ENCODE peak calls at places on chromosomes 4 and X, in five cellular contexts. F, B, X, R and Y are unnamed samples.

GRCh38 chrX:9466115-9466495 is 1.2 kb downstream of the TBL1X start:
- DNase-seq in F (peak; percentile 32), B (peak; percentile 29), X (peak; percentile 42), R (peak; percentile 50), Y (no peak)

GRCh38 chrX:49862093-49862492 is 17.2 kb upstream of the USP27X start:
- DNase-seq in F (no peak), B (no peak), X (no peak), R (no peak), Y (no peak)

GRCh38 chr4:99816611-99817309 is at the start of gene DAPP1:
- DNase-seq in F (peak; percentile 80), B (peak; percentile 83), X (peak; percentile 17), R (no peak), Y (no peak)

GRCh38 chr4:183906736-183907651 is 1.9 kb downstream of the STOX2 start:
- DNase-seq in F (no peak), B (peak; percentile 15), X (no peak), R (peak; percentile 33), Y (no peak)

GRCh38 chrX:13699183-13699826 is 10.4 kb downstream of the RAB9A start:
- DNase-seq in F (no peak), B (peak; percentile 30), X (no peak), R (no peak), Y (no peak)

GRCh38 chr4:23060776-23061175 is 368.0 kb downstream of the GBA3 start:
- DNase-seq in F (no peak), B (no peak), X (no peak), R (no peak), Y (no peak)

GRCh38 chrX:56802428-56802827 is 73.4 kb downstream of the NBDY start:
- DNase-seq in F (no peak), B (no peak), X (no peak), R (no peak), Y (no peak)

GRCh38 chr4:81521708-81522107 is 50.0 kb upstream of the RASGEF1B start:
- DNase-seq in F (no peak), B (no peak), X (no peak), R (no peak), Y (no peak)

GRCh38 chrX:103467156-103467555 is 52.1 kb downstream of the RAB40A start:
- DNase-seq in F (no peak), B (no peak), X (no peak), R (no peak), Y (no peak)

GRCh38 chrX:138128025-138128671 is 562.2 kb downstream of the ZIC3 start:
- DNase-seq in F (peak; percentile 9), B (peak; percentile 1), X (no peak), R (no peak), Y (no peak)

GRCh38 chr4:25043548-25043947 is 12.8 kb upstream of the LGI2 start:
- DNase-seq in F (no peak), B (no peak), X (no peak), R (no peak), Y (no peak)

GRCh38 chr4:68297137-68297536 is 51.6 kb upstream of the TMPRSS11B start:
- DNase-seq in F (no peak), B (no peak), X (no peak), R (no peak), Y (no peak)

GRCh38 chr4:126790633-126791032 is 842.1 kb upstream of the INTU start:
- DNase-seq in F (no peak), B (no peak), X (no peak), R (no peak), Y (no peak)

GRCh38 chr4:121252224-121252806 is 88.2 kb upstream of the TNIP3 start:
- DNase-seq in F (peak; percentile 58), B (no peak), X (peak; percentile 32), R (peak; percentile 45), Y (peak; percentile 21)

GRCh38 chr4:2753444-2753843 is 2.7 kb downstream of the TNIP2 start:
- DNase-seq in F (no peak), B (no peak), X (no peak), R (no peak), Y (no peak)

GRCh38 chr4:2754848-2755820 is 1.0 kb downstream of the TNIP2 start:
- DNase-seq in F (no peak), B (no peak), X (no peak), R (no peak), Y (no peak)

GRCh38 chr4:2756691-2757350 is 685 bp upstream of the TNIP2 start:
- DNase-seq in F (no peak), B (no peak), X (no peak), R (no peak), Y (no peak)

GRCh38 chr4:2757426-2757825 is 1.3 kb upstream of the TNIP2 start:
- DNase-seq in F (no peak), B (no peak), X (no peak), R (no peak), Y (no peak)

DNA sequence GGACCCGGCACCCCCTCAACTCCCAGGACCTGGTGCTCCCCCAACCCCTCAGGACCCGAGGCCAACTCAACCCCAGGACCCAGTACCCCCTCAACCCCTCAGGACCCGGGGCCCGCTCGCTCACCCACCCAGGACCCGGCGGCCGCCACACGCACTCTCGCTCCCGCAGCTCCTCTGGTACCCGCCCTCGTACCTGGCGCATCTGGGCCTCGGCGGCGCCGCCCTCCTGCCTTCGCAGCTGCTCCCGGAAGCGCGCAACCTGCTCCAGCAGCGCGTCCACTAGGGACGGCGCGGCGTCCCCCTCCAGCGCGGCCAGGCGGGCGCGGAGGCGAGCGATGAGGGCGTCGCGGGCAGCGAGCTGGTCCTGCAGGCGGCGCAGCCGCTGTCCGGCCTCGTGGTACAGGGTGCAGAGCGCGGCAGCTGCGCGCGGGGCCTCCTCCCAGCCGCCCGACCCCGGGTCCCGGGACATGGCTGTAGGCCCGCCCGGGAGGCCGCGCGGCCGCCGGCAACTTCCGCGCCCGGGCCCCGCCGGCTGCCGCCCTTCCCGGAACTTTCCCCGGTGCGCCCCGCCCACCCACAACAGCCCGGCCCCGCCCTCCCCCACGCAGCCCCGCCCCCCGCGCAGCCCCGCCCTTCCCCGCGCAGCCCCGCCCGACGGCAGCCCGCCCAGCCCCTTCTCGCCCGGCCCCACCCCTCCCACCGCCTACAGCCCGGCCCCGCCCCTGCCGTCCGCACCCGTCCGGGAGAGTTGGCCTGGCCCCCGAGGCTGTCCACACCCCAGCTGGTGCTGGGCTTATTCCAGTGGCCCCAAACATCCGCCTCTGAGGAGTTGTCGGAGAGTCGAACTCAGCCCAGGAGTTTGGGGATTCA is at the start of gene TNIP2:
- DNase-seq in F (peak; percentile 78), B (peak; percentile 83), X (peak; percentile 90), R (peak; percentile 93), Y (no peak)
- TF ChIP-seq CTCF in F (no peak), B (no peak), X (peak; percentile 65), R (peak; percentile 30), Y (peak; percentile 8)

DNA sequence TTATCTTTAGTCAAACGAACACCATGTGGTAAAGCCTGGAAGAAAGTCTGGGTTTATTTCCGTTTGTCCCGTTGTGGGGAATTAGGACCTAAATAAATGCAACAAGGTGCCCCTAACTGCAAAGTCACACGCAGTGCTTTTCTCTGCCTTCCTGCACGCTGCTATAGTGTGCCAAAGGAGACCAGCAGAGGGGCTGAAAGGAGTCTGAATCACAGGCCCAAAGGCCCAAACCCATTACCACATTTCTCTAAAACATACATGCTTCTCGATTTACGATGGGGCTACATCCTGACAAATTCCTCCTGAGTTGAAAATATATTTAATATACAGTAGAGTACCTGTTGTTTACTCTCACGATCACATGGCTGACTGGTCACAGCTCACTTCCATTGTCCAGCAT is 4.5 kb downstream of the VEGFC start:
- DNase-seq in F (no peak), B (no peak), X (no peak), R (no peak), Y (no peak)
- H3K4me3 ChIP-seq in F (no peak overlapping the region), B (no peak overlapping the region), X (peak overlapping the region; percentile 85), R (no peak overlapping the region), Y (no peak overlapping the region)

DNA sequence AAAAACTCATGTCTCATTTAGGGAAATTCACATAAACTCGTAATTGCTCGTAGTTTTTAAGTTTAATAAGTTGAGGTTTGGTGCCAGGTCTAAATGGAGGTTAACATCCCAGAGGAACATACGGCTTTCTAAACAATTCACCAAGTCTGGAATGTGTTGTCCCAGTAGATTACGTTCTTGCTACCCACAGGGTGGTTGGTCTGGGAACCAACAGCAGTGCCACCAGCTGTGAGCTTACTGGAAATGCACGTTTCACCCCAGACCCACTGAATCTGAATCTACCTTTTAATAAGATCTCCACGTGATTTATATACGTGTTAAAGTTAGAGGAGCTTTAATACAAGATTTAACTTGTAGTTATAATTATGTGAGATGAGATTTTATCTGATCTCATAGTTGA is 134.3 kb downstream of the BMPR1B start:
- DNase-seq in F (no peak), B (no peak), X (no peak), R (no peak), Y (no peak)
- TF ChIP-seq CTCF in F (no peak), B (no peak), X (no peak), R (no peak), Y (no peak)

GRCh38 chrX:69161371-69161770 is 3.9 kb downstream of the PJA1 start:
- DNase-seq in F (no peak), B (no peak), X (no peak), R (no peak), Y (no peak)

GRCh38 chrX:69155786-69156520 is 9.3 kb downstream of the PJA1 start:
- DNase-seq in F (no peak), B (no peak), X (no peak), R (no peak), Y (no peak)

GRCh38 chrX:69156638-69157037 is 8.6 kb downstream of the PJA1 start:
- DNase-seq in F (no peak), B (no peak), X (no peak), R (no peak), Y (no peak)

GRCh38 chrX:69161786-69162349 is 3.4 kb downstream of the PJA1 start:
- DNase-seq in F (no peak), B (no peak), X (no peak), R (no peak), Y (no peak)

GRCh38 chrX:69158166-69159040 is 6.8 kb downstream of the PJA1 start:
- DNase-seq in F (peak; percentile 25), B (peak; percentile 29), X (peak; percentile 60), R (peak; percentile 82), Y (no peak)
- H3K4me3 ChIP-seq in F (no peak overlapping the region), B (no peak overlapping the region), X (no peak overlapping the region), R (no peak overlapping the region), Y (no peak overlapping the region)

GRCh38 chrX:153766871-153767673 is 3.0 kb downstream of the PLXNB3 start:
- DNase-seq in F (no peak), B (peak; percentile 6), X (no peak), R (peak; percentile 18), Y (no peak)

GRCh38 chrX:153769158-153769864 is 5.3 kb downstream of the PLXNB3 start:
- DNase-seq in F (no peak), B (peak; percentile 6), X (no peak), R (peak; percentile 16), Y (no peak)

GRCh38 chrX:153767674-153768055 is 3.6 kb downstream of the PLXNB3 start:
- DNase-seq in F (no peak), B (peak; percentile 6), X (no peak), R (no peak), Y (no peak)

GRCh38 chrX:153769865-153770605 is 6.0 kb downstream of the PLXNB3 start:
- DNase-seq in F (no peak), B (no peak), X (no peak), R (peak; percentile 19), Y (no peak)

GRCh38 chrX:153768311-153769157 is 4.5 kb downstream of the PLXNB3 start:
- DNase-seq in F (no peak), B (peak; percentile 11), X (no peak), R (peak; percentile 17), Y (no peak)
- TF ChIP-seq CTCF in F (no peak), B (peak; percentile 35), X (no peak), R (no peak), Y (no peak)